ENCODE peak calls at places on chromosomes 11 and 22, in seven cellular contexts. K, O, L, R, U, J and C are unnamed samples.

GRCh38 chr11:76702378-76703128 is 32.0 kb upstream of the LRRC32 start:
- DNase-seq in K (no peak), O (no peak), L (no peak), R (no peak), U (no peak), J (no peak), C (no peak)

GRCh38 chr22:19890502-19891349 is 36.1 kb upstream of the GNB1L start:
- DNase-seq in K (no peak), O (no peak), L (no peak), R (no peak), U (peak), J (no peak), C (no peak)

GRCh38 chr22:36885474-36885873 is 24.7 kb downstream of the NCF4 start:
- DNase-seq in K (peak), O (no peak), L (no peak), R (no peak), U (no peak), J (no peak), C (no peak)

GRCh38 chr11:129141748-129142475 is 50.2 kb downstream of the ARHGAP32 start:
- DNase-seq in K (peak), O (no peak), L (no peak), R (no peak), U (no peak), J (no peak), C (no peak)

GRCh38 chr11:35523351-35523768 is 2.1 kb downstream of the PAMR1 start:
- DNase-seq in K (no peak), O (no peak), L (peak), R (no peak), U (no peak), J (no peak), C (no peak)

GRCh38 chr11:83278351-83278750 is 7.8 kb downstream of the CCDC90B start:
- DNase-seq in K (peak), O (no peak), L (peak), R (no peak), U (no peak), J (no peak), C (no peak)

GRCh38 chr11:73184953-73185671 is 33.0 kb upstream of the P2RY2 start:
- DNase-seq in K (peak), O (peak), L (peak), R (peak), U (peak), J (peak), C (peak)

GRCh38 chr11:2768471-2769408 is 68.9 kb upstream of the KCNQ1OT1 start:
- DNase-seq in K (peak), O (no peak), L (peak), R (no peak), U (peak), J (peak), C (peak)

GRCh38 chr11:67572747-67573419 is 10.7 kb upstream of the GSTP1 start:
- DNase-seq in K (peak), O (no peak), L (peak), R (no peak), U (no peak), J (peak), C (peak)

GRCh38 chr11:83819936-83820549 is 533.9 kb upstream of the CCDC90B start:
- DNase-seq in K (peak), O (peak), L (peak), R (no peak), U (no peak), J (no peak), C (peak)

GRCh38 chr11:120773501-120774031 is 250.3 kb upstream of the TBCEL start:
- DNase-seq in K (peak), O (no peak), L (no peak), R (no peak), U (no peak), J (no peak), C (no peak)

GRCh38 chr11:21628641-21629040 is 564.2 kb upstream of the ANO5 start:
- DNase-seq in K (no peak), O (no peak), L (no peak), R (no peak), U (no peak), J (no peak), C (no peak)

GRCh38 chr11:93849751-93850584 is 450 bp downstream of the VSTM5 start:
- DNase-seq in K (peak), O (no peak), L (peak), R (no peak), U (peak), J (no peak), C (peak)

GRCh38 chr22:36925388-36926290 is 12.2 kb downstream of the CSF2RB start:
- DNase-seq in K (peak), O (no peak), L (no peak), R (no peak), U (peak), J (no peak), C (no peak)

GRCh38 chr11:124891390-124891861 is 6.2 kb downstream of the ROBO4 start:
- DNase-seq in K (peak), O (no peak), L (no peak), R (peak), U (peak), J (no peak), C (no peak)

GRCh38 chr11:123454060-123454651 is 24.1 kb downstream of the GRAMD1B start:
- DNase-seq in K (peak), O (no peak), L (peak), R (no peak), U (no peak), J (no peak), C (no peak)

GRCh38 chr11:129023968-129024676 is 81.5 kb upstream of the TP53AIP1 start:
- DNase-seq in K (peak), O (peak), L (no peak), R (no peak), U (peak), J (peak), C (peak)

GRCh38 chr22:35842519-35842913 is 124.8 kb downstream of the APOL5 start:
- DNase-seq in K (no peak), O (no peak), L (no peak), R (no peak), U (no peak), J (no peak), C (no peak)

GRCh38 chr22:28222976-28223375 is 303.9 kb upstream of the PITPNB start:
- DNase-seq in K (peak), O (no peak), L (peak), R (no peak), U (no peak), J (no peak), C (no peak)

GRCh38 chr11:17763703-17764102 is 29.1 kb downstream of the KCNC1 start:
- DNase-seq in K (no peak), O (no peak), L (no peak), R (no peak), U (no peak), J (no peak), C (no peak)

GRCh38 chr22:34798605-34799004 is 267.4 kb upstream of the ISX start:
- DNase-seq in K (no peak), O (no peak), L (no peak), R (no peak), U (peak), J (no peak), C (no peak)

GRCh38 chr22:26318975-26319374 is 110.1 kb upstream of the ASPHD2 start:
- DNase-seq in K (no peak), O (no peak), L (peak), R (no peak), U (no peak), J (no peak), C (no peak)

GRCh38 chr22:38034884-38035529 is 22.2 kb upstream of the PICK1 start:
- DNase-seq in K (no peak), O (no peak), L (no peak), R (no peak), U (peak), J (no peak), C (no peak)

GRCh38 chr11:59666969-59667368 is 1.9 kb downstream of the PATL1 start:
- DNase-seq in K (peak), O (no peak), L (peak), R (no peak), U (no peak), J (no peak), C (no peak)

GRCh38 chr22:41524283-41524682 is 20.0 kb downstream of the POLR3H start:
- DNase-seq in K (peak), O (no peak), L (no peak), R (peak), U (peak), J (peak), C (peak)

GRCh38 chr11:94786264-94787126 is 18.3 kb downstream of the AMOTL1 start:
- DNase-seq in K (peak), O (peak), L (peak), R (no peak), U (no peak), J (no peak), C (no peak)

GRCh38 chr22:36926721-36927435 is 13.4 kb downstream of the CSF2RB start:
- DNase-seq in K (no peak), O (no peak), L (no peak), R (no peak), U (no peak), J (no peak), C (no peak)

GRCh38 chr11:17157773-17158172 is 50.0 kb downstream of the PIK3C2A start:
- DNase-seq in K (no peak), O (no peak), L (no peak), R (no peak), U (no peak), J (no peak), C (no peak)

GRCh38 chr11:120097721-120098385 is 40.1 kb downstream of the TRIM29 start:
- DNase-seq in K (no peak), O (no peak), L (no peak), R (no peak), U (no peak), J (no peak), C (no peak)

GRCh38 chr11:20194470-20194869 is 34.2 kb upstream of the DBX1 start:
- DNase-seq in K (no peak), O (no peak), L (no peak), R (no peak), U (no peak), J (no peak), C (no peak)

GRCh38 chr11:64400096-64400495 is 41.1 kb downstream of the RPS6KA4 start:
- DNase-seq in K (no peak), O (no peak), L (peak), R (no peak), U (no peak), J (no peak), C (no peak)

GRCh38 chr22:28440517-28441366 is 238.9 kb downstream of the TTC28 start:
- DNase-seq in K (peak), O (peak), L (peak), R (no peak), U (no peak), J (no peak), C (no peak)

GRCh38 chr11:128692750-128693578 is 908 bp upstream of the FLI1 start:
- DNase-seq in K (peak), O (peak), L (peak), R (peak), U (peak), J (no peak), C (peak)

GRCh38 chr11:104570088-104570701 is 328.1 kb downstream of the CASP12 start:
- DNase-seq in K (peak), O (no peak), L (peak), R (no peak), U (no peak), J (no peak), C (no peak)

GRCh38 chr11:86374586-86374985 is at the start of gene CCDC81:
- DNase-seq in K (peak), O (no peak), L (no peak), R (no peak), U (peak), J (no peak), C (no peak)
- H3K4me3 ChIP-seq in K (no peak), O (no peak), L (peak), R (peak), U (peak), J (no peak), C (no peak)

DNA sequence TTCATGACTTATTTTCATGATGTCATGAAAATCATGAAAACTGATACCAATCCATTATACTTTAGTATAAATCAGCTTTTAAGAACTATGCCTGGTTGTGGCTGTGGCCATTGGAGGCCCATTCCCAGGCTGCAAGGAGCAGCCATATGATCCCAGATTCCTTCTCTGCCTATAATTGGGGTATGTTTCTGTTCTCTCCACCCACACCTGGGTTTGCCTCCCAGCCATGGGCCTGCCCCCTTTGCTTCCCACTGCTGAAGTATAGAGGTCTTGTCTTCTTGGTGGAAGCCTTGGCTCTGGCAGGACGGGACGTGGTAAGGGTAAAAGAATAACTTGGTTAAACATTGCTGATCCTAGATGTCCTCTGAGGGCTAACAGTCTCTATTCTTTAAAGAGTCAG is 2.3 kb downstream of the MICAL2 start:
- DNase-seq in K (no peak), O (no peak), L (no peak), R (no peak), U (no peak), J (no peak), C (no peak)
- H3K4me3 ChIP-seq in K (no peak), O (no peak), L (no peak), R (peak), U (no peak), J (no peak), C (no peak)

DNA sequence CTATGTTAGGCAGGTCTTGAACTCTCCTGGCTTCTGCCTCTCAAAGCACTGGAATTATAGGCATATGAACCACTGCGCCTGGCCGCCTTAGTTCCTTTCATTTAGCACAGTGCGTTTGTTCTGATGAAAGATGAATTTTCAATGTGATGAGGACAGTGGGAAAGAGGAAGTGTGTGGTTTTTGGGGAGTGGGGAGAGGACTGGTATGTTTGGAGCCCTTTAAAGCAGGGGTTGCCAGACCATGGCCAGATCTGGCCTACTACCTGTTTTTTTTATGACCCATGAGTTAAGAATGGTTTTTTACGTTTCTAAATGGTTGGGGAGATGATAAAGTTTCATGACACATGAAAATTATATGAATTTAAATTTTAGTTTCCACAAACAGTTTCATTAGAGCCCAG is 12.5 kb downstream of the ATXN10 start:
- DNase-seq in K (no peak), O (no peak), L (no peak), R (no peak), U (no peak), J (no peak), C (no peak)
- H3K4me3 ChIP-seq in K (no peak), O (no peak), L (no peak), R (no peak), U (no peak), J (no peak), C (no peak)

GRCh38 chr11:99370557-99371200 is 349.9 kb downstream of the CNTN5 start:
- DNase-seq in K (peak), O (no peak), L (peak), R (no peak), U (peak), J (no peak), C (no peak)
- H3K4me3 ChIP-seq in K (no peak), O (no peak), L (peak), R (no peak), U (no peak), J (no peak), C (no peak)

DNA sequence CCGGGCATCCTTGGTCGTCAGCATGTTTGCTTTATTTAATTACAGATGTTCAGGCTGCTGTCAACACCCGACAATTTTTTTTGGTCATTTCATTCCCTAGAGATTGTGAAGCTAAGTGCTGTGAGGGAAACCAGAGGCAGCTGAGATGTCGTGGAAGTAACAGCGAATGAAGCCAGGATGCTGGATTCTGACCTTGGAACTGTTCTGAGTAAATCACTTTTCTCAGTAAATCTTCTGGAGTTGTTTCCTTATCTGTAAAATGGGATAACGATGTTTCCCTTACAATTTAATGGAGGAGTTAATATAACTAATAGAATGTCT is 390 bp upstream of the CKAP5 start:
- DNase-seq in K (no peak), O (no peak), L (no peak), R (no peak), U (no peak), J (no peak), C (no peak)
- H3K4me3 ChIP-seq in K (peak), O (peak), L (peak), R (peak), U (peak), J (peak), C (peak)